ENCODE peak calls at places on chromosomes 1 and 21, in seven cellular contexts. One of them, this sample, is unnamed.

GRCh38 chr1:44707959-44708831 is 22.8 kb downstream of the RNU5D-1 start:
- DNase-seq in HFF-Myc: peak
- DNase-seq in IMR-90: peak
- DNase-seq in Panc1: no peak
- DNase-seq in psoas muscle: no peak
- DNase-seq in colonic mucosa: peak
- DNase-seq in keratinocyte: peak
- DNase-seq in this sample: no peak

GRCh38 chr21:30072496-30072895 is 94.1 kb downstream of the CLDN17 start:
- DNase-seq in HFF-Myc: peak
- DNase-seq in Panc1: no peak
- DNase-seq in keratinocyte: peak
- DNase-seq in colonic mucosa: peak
- DNase-seq in IMR-90: no peak
- DNase-seq in psoas muscle: no peak
- DNase-seq in this sample: no peak

GRCh38 chr21:27047331-27048314 is 80.7 kb upstream of the ADAMTS5 start:
- DNase-seq in keratinocyte: no peak
- DNase-seq in psoas muscle: no peak
- DNase-seq in Panc1: no peak
- DNase-seq in HFF-Myc: peak
- DNase-seq in colonic mucosa: no peak
- DNase-seq in IMR-90: peak
- DNase-seq in this sample: no peak

GRCh38 chr1:63691672-63692425 is 82.0 kb upstream of the ROR1 start:
- DNase-seq in colonic mucosa: peak
- DNase-seq in Panc1: peak
- DNase-seq in psoas muscle: no peak
- DNase-seq in HFF-Myc: peak
- DNase-seq in IMR-90: peak
- DNase-seq in keratinocyte: peak
- DNase-seq in this sample: peak

GRCh38 chr21:38448619-38449186 is 49.6 kb downstream of the ERG start:
- DNase-seq in keratinocyte: no peak
- DNase-seq in IMR-90: no peak
- DNase-seq in Panc1: no peak
- DNase-seq in psoas muscle: no peak
- DNase-seq in HFF-Myc: no peak
- DNase-seq in colonic mucosa: no peak
- DNase-seq in this sample: no peak

GRCh38 chr1:174743654-174744561 is 255.8 kb upstream of the CACYBP start:
- DNase-seq in keratinocyte: peak
- DNase-seq in HFF-Myc: no peak
- DNase-seq in psoas muscle: no peak
- DNase-seq in colonic mucosa: no peak
- DNase-seq in Panc1: peak
- DNase-seq in IMR-90: peak
- DNase-seq in this sample: no peak

GRCh38 chr1:222106369-222106768 is 364.5 kb upstream of the DUSP10 start:
- DNase-seq in HFF-Myc: no peak
- DNase-seq in Panc1: no peak
- DNase-seq in IMR-90: no peak
- DNase-seq in psoas muscle: no peak
- DNase-seq in keratinocyte: no peak
- DNase-seq in colonic mucosa: no peak
- DNase-seq in this sample: no peak

GRCh38 chr1:63103682-63104081 is 218.7 kb upstream of the FOXD3 start:
- DNase-seq in Panc1: no peak
- DNase-seq in IMR-90: no peak
- DNase-seq in HFF-Myc: no peak
- DNase-seq in colonic mucosa: no peak
- DNase-seq in psoas muscle: no peak
- DNase-seq in keratinocyte: no peak
- DNase-seq in this sample: no peak

GRCh38 chr1:17098440-17099317 is 20.6 kb downstream of the PADI2 start:
- DNase-seq in keratinocyte: no peak
- DNase-seq in colonic mucosa: no peak
- DNase-seq in Panc1: no peak
- DNase-seq in HFF-Myc: no peak
- DNase-seq in IMR-90: no peak
- DNase-seq in psoas muscle: peak
- DNase-seq in this sample: no peak

GRCh38 chr21:15059397-15059796 is 5.4 kb downstream of the NRIP1 start:
- DNase-seq in IMR-90: no peak
- DNase-seq in keratinocyte: no peak
- DNase-seq in HFF-Myc: no peak
- DNase-seq in psoas muscle: no peak
- DNase-seq in Panc1: no peak
- DNase-seq in colonic mucosa: no peak
- DNase-seq in this sample: no peak

GRCh38 chr1:172585861-172586260 is 52.9 kb downstream of the SUCO start:
- DNase-seq in keratinocyte: no peak
- DNase-seq in IMR-90: no peak
- DNase-seq in Panc1: no peak
- DNase-seq in psoas muscle: no peak
- DNase-seq in colonic mucosa: no peak
- DNase-seq in HFF-Myc: no peak
- DNase-seq in this sample: no peak

GRCh38 chr1:95370671-95370992 is 136.6 kb downstream of the RWDD3 start:
- DNase-seq in HFF-Myc: no peak
- DNase-seq in IMR-90: no peak
- DNase-seq in keratinocyte: no peak
- DNase-seq in psoas muscle: no peak
- DNase-seq in Panc1: no peak
- DNase-seq in colonic mucosa: no peak
- DNase-seq in this sample: no peak

GRCh38 chr21:17798796-17799195 is 20.4 kb downstream of the C21orf91 start:
- DNase-seq in keratinocyte: no peak
- DNase-seq in colonic mucosa: no peak
- DNase-seq in IMR-90: no peak
- DNase-seq in HFF-Myc: no peak
- DNase-seq in Panc1: no peak
- DNase-seq in psoas muscle: no peak
- DNase-seq in this sample: no peak

GRCh38 chr1:230844561-230844960 is 23.8 kb downstream of the C1orf198 start:
- DNase-seq in keratinocyte: no peak
- DNase-seq in Panc1: no peak
- DNase-seq in psoas muscle: no peak
- DNase-seq in IMR-90: no peak
- DNase-seq in HFF-Myc: no peak
- DNase-seq in colonic mucosa: no peak
- DNase-seq in this sample: no peak

GRCh38 chr1:224259986-224260385 is 70.0 kb downstream of the NVL start:
- DNase-seq in colonic mucosa: no peak
- DNase-seq in keratinocyte: no peak
- DNase-seq in psoas muscle: no peak
- DNase-seq in Panc1: no peak
- DNase-seq in HFF-Myc: no peak
- DNase-seq in IMR-90: no peak
- DNase-seq in this sample: no peak

GRCh38 chr1:234955107-234955731 is 173.4 kb downstream of the TOMM20 start:
- DNase-seq in colonic mucosa: peak
- DNase-seq in keratinocyte: no peak
- DNase-seq in psoas muscle: peak
- DNase-seq in IMR-90: peak
- DNase-seq in HFF-Myc: no peak
- DNase-seq in Panc1: no peak
- DNase-seq in this sample: peak

GRCh38 chr1:44072204-44072603 is 40.9 kb upstream of the SLC6A9 start:
- DNase-seq in IMR-90: peak
- DNase-seq in colonic mucosa: no peak
- DNase-seq in HFF-Myc: peak
- DNase-seq in psoas muscle: no peak
- DNase-seq in Panc1: no peak
- DNase-seq in keratinocyte: no peak
- DNase-seq in this sample: no peak

GRCh38 chr1:90708826-90709225 is 8.3 kb downstream of the BARHL2 start:
- DNase-seq in IMR-90: no peak
- DNase-seq in HFF-Myc: no peak
- DNase-seq in colonic mucosa: no peak
- DNase-seq in psoas muscle: no peak
- DNase-seq in Panc1: no peak
- DNase-seq in keratinocyte: no peak
- DNase-seq in this sample: no peak

GRCh38 chr1:209048961-209049669 is 534.4 kb upstream of the CAMK1G start:
- DNase-seq in colonic mucosa: no peak
- DNase-seq in HFF-Myc: no peak
- DNase-seq in psoas muscle: no peak
- DNase-seq in IMR-90: no peak
- DNase-seq in keratinocyte: no peak
- DNase-seq in Panc1: no peak
- DNase-seq in this sample: no peak

GRCh38 chr1:54379481-54380284 is 26.5 kb downstream of the SSBP3 start:
- DNase-seq in HFF-Myc: no peak
- DNase-seq in IMR-90: peak
- DNase-seq in Panc1: no peak
- DNase-seq in keratinocyte: no peak
- DNase-seq in psoas muscle: peak
- DNase-seq in colonic mucosa: no peak
- DNase-seq in this sample: no peak

GRCh38 chr1:27105018-27105417 is 49.9 kb downstream of the SLC9A1 start:
- DNase-seq in psoas muscle: no peak
- DNase-seq in keratinocyte: no peak
- DNase-seq in Panc1: no peak
- DNase-seq in IMR-90: no peak
- DNase-seq in colonic mucosa: no peak
- DNase-seq in HFF-Myc: no peak
- DNase-seq in this sample: no peak

GRCh38 chr1:2386636-2387611 is 4.4 kb downstream of the MORN1 start:
- DNase-seq in keratinocyte: no peak
- DNase-seq in colonic mucosa: no peak
- DNase-seq in HFF-Myc: no peak
- DNase-seq in IMR-90: no peak
- DNase-seq in psoas muscle: peak
- DNase-seq in Panc1: no peak
- DNase-seq in this sample: no peak

GRCh38 chr1:210232524-210233215 is at the start of gene SERTAD4:
- DNase-seq in HFF-Myc: no peak
- DNase-seq in IMR-90: no peak
- DNase-seq in psoas muscle: no peak
- DNase-seq in Panc1: no peak
- DNase-seq in keratinocyte: peak
- DNase-seq in colonic mucosa: peak
- DNase-seq in this sample: peak

GRCh38 chr1:15425961-15426360 is 12.3 kb upstream of the CTRC start:
- DNase-seq in IMR-90: no peak
- DNase-seq in colonic mucosa: no peak
- DNase-seq in psoas muscle: peak
- DNase-seq in HFF-Myc: no peak
- DNase-seq in Panc1: no peak
- DNase-seq in keratinocyte: no peak
- DNase-seq in this sample: no peak

GRCh38 chr1:54808443-54809207 is 7.5 kb upstream of the TTC22 start:
- DNase-seq in keratinocyte: no peak
- DNase-seq in HFF-Myc: no peak
- DNase-seq in colonic mucosa: no peak
- DNase-seq in IMR-90: no peak
- DNase-seq in Panc1: no peak
- DNase-seq in psoas muscle: no peak
- DNase-seq in this sample: no peak

GRCh38 chr1:242467556-242468145 is 56.8 kb downstream of the PLD5 start:
- DNase-seq in keratinocyte: peak
- DNase-seq in colonic mucosa: peak
- DNase-seq in IMR-90: peak
- DNase-seq in HFF-Myc: no peak
- DNase-seq in Panc1: peak
- DNase-seq in psoas muscle: no peak
- DNase-seq in this sample: peak

GRCh38 chr1:153959454-153959853 is 1.0 kb upstream of the CRTC2 start:
- DNase-seq in IMR-90: no peak
- DNase-seq in psoas muscle: no peak
- DNase-seq in Panc1: no peak
- DNase-seq in colonic mucosa: no peak
- DNase-seq in keratinocyte: no peak
- DNase-seq in HFF-Myc: no peak
- DNase-seq in this sample: no peak
- H3K4me3 ChIP-seq in IMR-90: no peak
- H3K4me3 ChIP-seq in psoas muscle: peak
- H3K4me3 ChIP-seq in Panc1: no peak
- H3K4me3 ChIP-seq in colonic mucosa: no peak
- H3K4me3 ChIP-seq in keratinocyte: no peak
- H3K4me3 ChIP-seq in HFF-Myc: no peak
- H3K4me3 ChIP-seq in this sample: no peak

GRCh38 chr1:163596541-163597258 is 274.9 kb downstream of the NUF2 start:
- DNase-seq in keratinocyte: no peak
- DNase-seq in HFF-Myc: no peak
- DNase-seq in IMR-90: no peak
- DNase-seq in colonic mucosa: no peak
- DNase-seq in psoas muscle: no peak
- DNase-seq in Panc1: no peak
- DNase-seq in this sample: no peak
- H3K4me3 ChIP-seq in keratinocyte: no peak
- H3K4me3 ChIP-seq in HFF-Myc: no peak
- H3K4me3 ChIP-seq in IMR-90: no peak
- H3K4me3 ChIP-seq in colonic mucosa: no peak
- H3K4me3 ChIP-seq in psoas muscle: no peak
- H3K4me3 ChIP-seq in Panc1: no peak
- H3K4me3 ChIP-seq in this sample: no peak

GRCh38 chr1:151036356-151036755 is at the start of gene BNIPL:
- DNase-seq in colonic mucosa: no peak
- DNase-seq in HFF-Myc: no peak
- DNase-seq in Panc1: no peak
- DNase-seq in IMR-90: no peak
- DNase-seq in keratinocyte: no peak
- DNase-seq in psoas muscle: no peak
- DNase-seq in this sample: no peak
- H3K4me3 ChIP-seq in colonic mucosa: no peak
- H3K4me3 ChIP-seq in HFF-Myc: no peak
- H3K4me3 ChIP-seq in Panc1: no peak
- H3K4me3 ChIP-seq in IMR-90: no peak
- H3K4me3 ChIP-seq in keratinocyte: peak
- H3K4me3 ChIP-seq in psoas muscle: no peak
- H3K4me3 ChIP-seq in this sample: no peak

GRCh38 chr1:197198333-197198732 is 51.9 kb upstream of the ASPM start:
- DNase-seq in keratinocyte: no peak
- DNase-seq in IMR-90: no peak
- DNase-seq in Panc1: no peak
- DNase-seq in colonic mucosa: no peak
- DNase-seq in HFF-Myc: no peak
- DNase-seq in psoas muscle: no peak
- DNase-seq in this sample: no peak

GRCh38 chr1:197199923-197200467 is 53.5 kb upstream of the ASPM start:
- DNase-seq in keratinocyte: no peak
- DNase-seq in HFF-Myc: no peak
- DNase-seq in colonic mucosa: no peak
- DNase-seq in psoas muscle: no peak
- DNase-seq in Panc1: no peak
- DNase-seq in IMR-90: peak
- DNase-seq in this sample: no peak

GRCh38 chr1:197197430-197197997 is 51.0 kb upstream of the ASPM start:
- DNase-seq in colonic mucosa: no peak
- DNase-seq in Panc1: no peak
- DNase-seq in psoas muscle: no peak
- DNase-seq in keratinocyte: no peak
- DNase-seq in HFF-Myc: no peak
- DNase-seq in IMR-90: no peak
- DNase-seq in this sample: no peak

GRCh38 chr1:197200468-197200899 is 54.0 kb upstream of the ASPM start:
- DNase-seq in psoas muscle: no peak
- DNase-seq in IMR-90: peak
- DNase-seq in keratinocyte: no peak
- DNase-seq in colonic mucosa: peak
- DNase-seq in HFF-Myc: no peak
- DNase-seq in Panc1: no peak
- DNase-seq in this sample: peak

GRCh38 chr1:197198911-197199310 is 52.4 kb upstream of the ASPM start:
- DNase-seq in psoas muscle: no peak
- DNase-seq in HFF-Myc: no peak
- DNase-seq in colonic mucosa: no peak
- DNase-seq in keratinocyte: no peak
- DNase-seq in IMR-90: no peak
- DNase-seq in Panc1: no peak
- DNase-seq in this sample: no peak
- H3K4me3 ChIP-seq in psoas muscle: peak
- H3K4me3 ChIP-seq in HFF-Myc: peak
- H3K4me3 ChIP-seq in colonic mucosa: no peak
- H3K4me3 ChIP-seq in keratinocyte: peak
- H3K4me3 ChIP-seq in IMR-90: peak
- H3K4me3 ChIP-seq in Panc1: peak
- H3K4me3 ChIP-seq in this sample: no peak